ENCODE peak calls at places on chromosomes 5 and 9, in five cellular contexts. B is fibroblast of gingiva, W is neural crest cell, F is brain pericyte, R is NCI-H1417 treated with DMSO at 0.1 percent for 48 hours. Y is an unnamed sample.

GRCh38 chr9:130298663-130299279 is 33.2 kb downstream of the HMCN2 start:
- DNase-seq in W (peak), R (no peak), F (no peak), B (no peak), Y (no peak)

GRCh38 chr5:7877851-7878250 is 8.9 kb downstream of the MTRR start:
- DNase-seq in F (no peak), R (no peak), W (no peak), B (no peak), Y (peak)

GRCh38 chr5:14545308-14545707 is 36.3 kb upstream of the OTULINL start:
- DNase-seq in R (no peak), F (no peak), W (no peak), B (no peak), Y (no peak)

GRCh38 chr5:172599204-172599567 is 41.9 kb upstream of the NEURL1B start:
- DNase-seq in R (no peak), W (no peak), B (no peak), F (no peak), Y (no peak)

GRCh38 chr5:10745133-10745532 is 15.9 kb downstream of the DAP start:
- DNase-seq in R (no peak), B (peak), F (no peak), W (no peak), Y (peak)

GRCh38 chr9:68951879-68952659 is 61.8 kb downstream of the PRKACG start:
- DNase-seq in W (no peak), B (no peak), F (no peak), R (no peak), Y (no peak)

GRCh38 chr9:95901506-95901905 is 26.0 kb downstream of the ERCC6L2 start:
- DNase-seq in W (no peak), R (no peak), F (no peak), B (no peak), Y (peak)

GRCh38 chr9:109068764-109069163 is 51.0 kb downstream of the TMEM245 start:
- DNase-seq in B (no peak), R (no peak), F (no peak), W (no peak), Y (no peak)

GRCh38 chr5:123075521-123076163 is 13.4 kb upstream of the PRDM6 start:
- DNase-seq in W (no peak), R (no peak), B (no peak), F (no peak), Y (no peak)

GRCh38 chr9:130347931-130348330 is 82.4 kb downstream of the HMCN2 start:
- DNase-seq in F (no peak), W (no peak), R (no peak), B (no peak), Y (no peak)

GRCh38 chr5:72160959-72161358 is 53.7 kb downstream of the MAP1B start:
- DNase-seq in W (no peak), R (no peak), F (no peak), B (peak), Y (no peak)

GRCh38 chr5:65070026-65070425 is 301.3 kb downstream of the CWC27 start:
- DNase-seq in W (no peak), B (no peak), R (no peak), F (no peak), Y (no peak)

GRCh38 chr9:16064701-16065230 is 511.9 kb downstream of the CCDC171 start:
- DNase-seq in W (no peak), F (no peak), B (no peak), R (no peak), Y (peak)

GRCh38 chr9:108687360-108687981 is 168.3 kb downstream of the ACTL7B start:
- DNase-seq in R (no peak), F (no peak), W (no peak), B (no peak), Y (peak)

GRCh38 chr5:5229405-5229804 is 89.3 kb downstream of the ADAMTS16 start:
- DNase-seq in R (no peak), F (no peak), W (no peak), B (no peak), Y (no peak)

GRCh38 chr5:1681955-1682354 is 117.7 kb downstream of the MRPL36 start:
- DNase-seq in B (no peak), F (no peak), W (no peak), R (no peak), Y (no peak)

Y was measured in renal cortical epithelial cell.